ENCODE peak calls at places on chromosomes 11 and 22, in ten cellular contexts. One of them, this sample, is unnamed.

GRCh38 chr11:5204787-5205186 is 4.3 kb upstream of the OR51V1 start:
- DNase-seq in Peyer's patch: no peak
- DNase-seq in IMR-90: peak; percentile 90
- DNase-seq in esophagus muscularis mucosa: no peak
- DNase-seq in tibial nerve: no peak
- DNase-seq in sigmoid colon: no peak
- DNase-seq in esophagus squamous epithelium: no peak
- DNase-seq in right lobe of liver: no peak
- DNase-seq in body of pancreas: no peak
- DNase-seq in prostate gland: no peak
- DNase-seq in this sample: no peak

GRCh38 chr11:115352805-115353483 is 151.3 kb downstream of the CADM1 start:
- DNase-seq in Peyer's patch: no peak
- DNase-seq in IMR-90: peak; percentile 41
- DNase-seq in esophagus muscularis mucosa: no peak
- DNase-seq in tibial nerve: no peak
- DNase-seq in sigmoid colon: no peak
- DNase-seq in esophagus squamous epithelium: no peak
- DNase-seq in right lobe of liver: no peak
- DNase-seq in body of pancreas: no peak
- DNase-seq in prostate gland: no peak
- DNase-seq in this sample: no peak

GRCh38 chr11:57819272-57819979 is 57.8 kb downstream of the CTNND1 start:
- DNase-seq in Peyer's patch: no peak
- DNase-seq in IMR-90: no peak
- DNase-seq in esophagus muscularis mucosa: no peak
- DNase-seq in tibial nerve: no peak
- DNase-seq in sigmoid colon: no peak
- DNase-seq in esophagus squamous epithelium: no peak
- DNase-seq in right lobe of liver: no peak
- DNase-seq in body of pancreas: no peak
- DNase-seq in prostate gland: no peak
- DNase-seq in this sample: no peak

GRCh38 chr11:77560605-77561004 is 29.1 kb upstream of the AQP11 start:
- DNase-seq in Peyer's patch: no peak
- DNase-seq in IMR-90: peak; percentile 69
- DNase-seq in esophagus muscularis mucosa: no peak
- DNase-seq in tibial nerve: no peak
- DNase-seq in sigmoid colon: no peak
- DNase-seq in esophagus squamous epithelium: no peak
- DNase-seq in right lobe of liver: no peak
- DNase-seq in body of pancreas: no peak
- DNase-seq in prostate gland: no peak
- DNase-seq in this sample: no peak

GRCh38 chr11:31492320-31492913 is 17.0 kb downstream of the IMMP1L start:
- DNase-seq in Peyer's patch: no peak
- DNase-seq in IMR-90: peak; percentile 61
- DNase-seq in esophagus muscularis mucosa: no peak
- DNase-seq in tibial nerve: no peak
- DNase-seq in sigmoid colon: no peak
- DNase-seq in esophagus squamous epithelium: no peak
- DNase-seq in right lobe of liver: no peak
- DNase-seq in body of pancreas: no peak
- DNase-seq in prostate gland: no peak
- DNase-seq in this sample: no peak

GRCh38 chr11:57763568-57763967 is 2.0 kb downstream of the CTNND1 start:
- DNase-seq in Peyer's patch: no peak
- DNase-seq in IMR-90: peak; percentile 53
- DNase-seq in esophagus muscularis mucosa: no peak
- DNase-seq in tibial nerve: no peak
- DNase-seq in sigmoid colon: no peak
- DNase-seq in esophagus squamous epithelium: no peak
- DNase-seq in right lobe of liver: no peak
- DNase-seq in body of pancreas: no peak
- DNase-seq in prostate gland: peak; percentile 15
- DNase-seq in this sample: no peak

GRCh38 chr22:26589367-26589844 is 526 bp downstream of the TPST2 start:
- DNase-seq in Peyer's patch: peak; percentile 70
- DNase-seq in IMR-90: peak; percentile 12
- DNase-seq in esophagus muscularis mucosa: no peak
- DNase-seq in tibial nerve: no peak
- DNase-seq in sigmoid colon: no peak
- DNase-seq in esophagus squamous epithelium: no peak
- DNase-seq in right lobe of liver: peak; percentile 77
- DNase-seq in body of pancreas: peak; percentile 40
- DNase-seq in prostate gland: no peak
- DNase-seq in this sample: peak; percentile 31

GRCh38 chr11:10594407-10594806 is 25.9 kb upstream of the LYVE1 start:
- DNase-seq in Peyer's patch: no peak
- DNase-seq in IMR-90: no peak
- DNase-seq in esophagus muscularis mucosa: no peak
- DNase-seq in tibial nerve: no peak
- DNase-seq in sigmoid colon: no peak
- DNase-seq in esophagus squamous epithelium: no peak
- DNase-seq in right lobe of liver: no peak
- DNase-seq in body of pancreas: no peak
- DNase-seq in prostate gland: no peak
- DNase-seq in this sample: no peak

GRCh38 chr22:46935506-46936377 is 173.3 kb downstream of the TBC1D22A start:
- DNase-seq in Peyer's patch: peak; percentile 88
- DNase-seq in IMR-90: no peak
- DNase-seq in esophagus muscularis mucosa: no peak
- DNase-seq in tibial nerve: no peak
- DNase-seq in sigmoid colon: no peak
- DNase-seq in esophagus squamous epithelium: no peak
- DNase-seq in right lobe of liver: peak; percentile 71
- DNase-seq in body of pancreas: no peak
- DNase-seq in prostate gland: peak; percentile 19
- DNase-seq in this sample: no peak

GRCh38 chr11:118236170-118236569 is 11.4 kb upstream of the JAML start:
- DNase-seq in Peyer's patch: no peak
- DNase-seq in IMR-90: no peak
- DNase-seq in esophagus muscularis mucosa: no peak
- DNase-seq in tibial nerve: no peak
- DNase-seq in sigmoid colon: no peak
- DNase-seq in esophagus squamous epithelium: no peak
- DNase-seq in right lobe of liver: no peak
- DNase-seq in body of pancreas: no peak
- DNase-seq in prostate gland: no peak
- DNase-seq in this sample: no peak

GRCh38 chr11:61026121-61027031 is 54.9 kb downstream of the CD6 start:
- DNase-seq in Peyer's patch: peak; percentile 77
- DNase-seq in IMR-90: no peak
- DNase-seq in esophagus muscularis mucosa: no peak
- DNase-seq in tibial nerve: no peak
- DNase-seq in sigmoid colon: peak; percentile 56
- DNase-seq in esophagus squamous epithelium: no peak
- DNase-seq in right lobe of liver: no peak
- DNase-seq in body of pancreas: no peak
- DNase-seq in prostate gland: no peak
- DNase-seq in this sample: no peak

GRCh38 chr11:69342588-69343330 is 48.8 kb downstream of the MYEOV start:
- DNase-seq in Peyer's patch: no peak
- DNase-seq in IMR-90: no peak
- DNase-seq in esophagus muscularis mucosa: peak; percentile 89
- DNase-seq in tibial nerve: no peak
- DNase-seq in sigmoid colon: no peak
- DNase-seq in esophagus squamous epithelium: no peak
- DNase-seq in right lobe of liver: no peak
- DNase-seq in body of pancreas: no peak
- DNase-seq in prostate gland: no peak
- DNase-seq in this sample: no peak

GRCh38 chr22:38485783-38486182 is 17.9 kb downstream of the KDELR3 start:
- DNase-seq in Peyer's patch: no peak
- DNase-seq in IMR-90: no peak
- DNase-seq in esophagus muscularis mucosa: no peak
- DNase-seq in tibial nerve: no peak
- DNase-seq in sigmoid colon: no peak
- DNase-seq in esophagus squamous epithelium: no peak
- DNase-seq in right lobe of liver: peak; percentile 36
- DNase-seq in body of pancreas: no peak
- DNase-seq in prostate gland: peak; percentile 36
- DNase-seq in this sample: no peak
- H3K36me3 ChIP-seq in Peyer's patch: no peaks in the 10 kb centered on the region
- H3K36me3 ChIP-seq in IMR-90: peaks cover 73% of the 10 kb centered on the region
- H3K36me3 ChIP-seq in esophagus muscularis mucosa: peaks cover 100% of the 10 kb centered on the region
- H3K36me3 ChIP-seq in tibial nerve: peaks cover 3% of the 10 kb centered on the region
- H3K36me3 ChIP-seq in sigmoid colon: peaks cover 100% of the 10 kb centered on the region
- H3K36me3 ChIP-seq in esophagus squamous epithelium: peaks cover 100% of the 10 kb centered on the region
- H3K36me3 ChIP-seq in right lobe of liver: peaks cover 99% of the 10 kb centered on the region
- H3K36me3 ChIP-seq in body of pancreas: peaks cover 29% of the 10 kb centered on the region
- H3K36me3 ChIP-seq in prostate gland: peaks cover 35% of the 10 kb centered on the region
- H3K36me3 ChIP-seq in this sample: peaks cover 100% of the 10 kb centered on the region

GRCh38 chr22:49577168-49578060 is 250.3 kb downstream of the BRD1 start:
- DNase-seq in Peyer's patch: peak; percentile 28
- DNase-seq in IMR-90: no peak
- DNase-seq in esophagus muscularis mucosa: no peak
- DNase-seq in tibial nerve: no peak
- DNase-seq in sigmoid colon: peak; percentile 45
- DNase-seq in esophagus squamous epithelium: no peak
- DNase-seq in right lobe of liver: no peak
- DNase-seq in body of pancreas: no peak
- DNase-seq in prostate gland: no peak
- DNase-seq in this sample: no peak

GRCh38 chr22:49582171-49582570 is 245.5 kb downstream of the BRD1 start:
- DNase-seq in Peyer's patch: no peak
- DNase-seq in IMR-90: no peak
- DNase-seq in esophagus muscularis mucosa: no peak
- DNase-seq in tibial nerve: no peak
- DNase-seq in sigmoid colon: no peak
- DNase-seq in esophagus squamous epithelium: no peak
- DNase-seq in right lobe of liver: no peak
- DNase-seq in body of pancreas: no peak
- DNase-seq in prostate gland: no peak
- DNase-seq in this sample: no peak

GRCh38 chr22:49582671-49583070 is 245.0 kb downstream of the BRD1 start:
- DNase-seq in Peyer's patch: no peak
- DNase-seq in IMR-90: no peak
- DNase-seq in esophagus muscularis mucosa: no peak
- DNase-seq in tibial nerve: no peak
- DNase-seq in sigmoid colon: no peak
- DNase-seq in esophagus squamous epithelium: no peak
- DNase-seq in right lobe of liver: no peak
- DNase-seq in body of pancreas: no peak
- DNase-seq in prostate gland: no peak
- DNase-seq in this sample: no peak

GRCh38 chr22:49583341-49583740 is 244.3 kb downstream of the BRD1 start:
- DNase-seq in Peyer's patch: no peak
- DNase-seq in IMR-90: no peak
- DNase-seq in esophagus muscularis mucosa: no peak
- DNase-seq in tibial nerve: no peak
- DNase-seq in sigmoid colon: no peak
- DNase-seq in esophagus squamous epithelium: no peak
- DNase-seq in right lobe of liver: no peak
- DNase-seq in body of pancreas: no peak
- DNase-seq in prostate gland: no peak
- DNase-seq in this sample: no peak

GRCh38 chr22:49580024-49580423 is 247.6 kb downstream of the BRD1 start:
- DNase-seq in Peyer's patch: no peak
- DNase-seq in IMR-90: no peak
- DNase-seq in esophagus muscularis mucosa: no peak
- DNase-seq in tibial nerve: no peak
- DNase-seq in sigmoid colon: no peak
- DNase-seq in esophagus squamous epithelium: no peak
- DNase-seq in right lobe of liver: no peak
- DNase-seq in body of pancreas: no peak
- DNase-seq in prostate gland: no peak
- DNase-seq in this sample: no peak
- H3K9me3 ChIP-seq in Peyer's patch: no peaks in the 10 kb centered on the region
- H3K9me3 ChIP-seq in IMR-90: peaks cover 50% of the 10 kb centered on the region
- H3K9me3 ChIP-seq in esophagus muscularis mucosa: peaks cover 4% of the 10 kb centered on the region
- H3K9me3 ChIP-seq in tibial nerve: no peaks in the 10 kb centered on the region
- H3K9me3 ChIP-seq in sigmoid colon: peaks cover 4% of the 10 kb centered on the region
- H3K9me3 ChIP-seq in esophagus squamous epithelium: peaks cover 7% of the 10 kb centered on the region
- H3K9me3 ChIP-seq in right lobe of liver: no peaks in the 10 kb centered on the region
- H3K9me3 ChIP-seq in body of pancreas: no peaks in the 10 kb centered on the region
- H3K9me3 ChIP-seq in prostate gland: no peaks in the 10 kb centered on the region
- H3K9me3 ChIP-seq in this sample: peaks cover 3% of the 10 kb centered on the region

DNA sequence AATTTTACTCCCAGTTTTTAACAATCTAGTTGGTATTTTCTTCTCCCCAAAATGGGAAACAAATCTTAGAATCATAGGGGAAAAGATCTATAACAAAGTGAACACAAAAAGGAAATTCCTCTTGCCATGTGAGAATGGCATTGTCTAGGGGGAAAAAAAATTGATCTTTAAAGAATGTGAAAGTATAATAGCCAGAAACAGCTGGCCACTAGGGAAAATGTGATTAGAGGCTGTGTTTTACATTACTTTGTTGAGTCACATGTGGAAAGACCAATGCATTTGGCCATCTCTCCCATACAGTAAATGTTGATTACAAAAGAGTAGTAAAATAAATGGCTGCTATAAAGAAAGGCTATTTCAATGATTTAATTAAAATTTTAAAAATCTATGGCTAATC is 30.7 kb downstream of the CHEK2 start:
- DNase-seq in Peyer's patch: no peak
- DNase-seq in IMR-90: peak; percentile 43
- DNase-seq in esophagus muscularis mucosa: no peak
- DNase-seq in tibial nerve: no peak
- DNase-seq in sigmoid colon: no peak
- DNase-seq in esophagus squamous epithelium: no peak
- DNase-seq in right lobe of liver: no peak
- DNase-seq in body of pancreas: no peak
- DNase-seq in prostate gland: no peak
- DNase-seq in this sample: no peak
- TF ChIP-seq POLR2A in Peyer's patch: no peak
- TF ChIP-seq POLR2A in IMR-90: no peak
- TF ChIP-seq POLR2A in esophagus muscularis mucosa: no peak
- TF ChIP-seq POLR2A in tibial nerve: no peak
- TF ChIP-seq POLR2A in sigmoid colon: no peak
- TF ChIP-seq POLR2A in esophagus squamous epithelium: no peak
- TF ChIP-seq POLR2A in right lobe of liver: no peak
- TF ChIP-seq POLR2A in body of pancreas: no peak
- TF ChIP-seq POLR2A in prostate gland: no peak
- TF ChIP-seq POLR2A in this sample: no peak

DNA sequence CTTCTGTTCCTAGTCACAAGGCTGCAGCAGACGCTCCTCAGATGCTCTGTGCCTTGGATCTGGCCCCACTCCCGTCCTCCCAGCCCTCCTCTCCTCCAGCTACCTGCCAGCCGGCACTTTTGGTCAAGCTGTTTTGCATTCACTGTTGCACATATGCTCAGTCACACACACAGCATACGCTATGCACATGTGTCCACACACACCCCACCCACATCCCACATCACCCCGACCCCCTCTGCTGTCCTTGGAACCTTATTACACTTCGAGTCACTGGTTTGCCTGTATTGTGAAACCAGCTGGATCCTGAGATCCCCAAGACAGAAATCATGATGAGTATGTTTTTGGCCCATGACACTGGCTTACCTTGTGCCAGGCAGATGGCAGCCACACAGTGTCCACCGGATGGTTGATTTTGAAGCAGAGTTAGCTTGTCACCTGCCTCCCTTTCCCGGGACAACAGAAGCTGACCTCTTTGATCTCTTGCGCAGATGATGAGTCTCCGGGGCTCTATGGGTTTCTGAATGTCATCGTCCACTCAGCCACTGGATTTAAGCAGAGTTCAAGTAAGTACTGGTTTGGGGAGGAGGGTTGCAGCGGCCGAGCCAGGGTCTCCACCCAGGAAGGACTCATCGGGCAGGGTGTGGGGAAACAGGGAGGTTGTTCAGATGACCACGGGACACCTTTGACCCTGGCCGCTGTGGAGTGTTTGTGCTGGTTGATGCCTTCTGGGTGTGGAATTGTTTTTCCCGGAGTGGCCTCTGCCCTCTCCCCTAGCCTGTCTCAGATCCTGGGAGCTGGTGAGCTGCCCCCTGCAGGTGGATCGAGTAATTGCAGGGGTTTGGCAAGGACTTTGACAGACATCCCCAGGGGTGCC is 109.8 kb downstream of the BCR start:
- DNase-seq in Peyer's patch: peak; percentile 79
- DNase-seq in IMR-90: peak; percentile 62
- DNase-seq in esophagus muscularis mucosa: no peak
- DNase-seq in tibial nerve: peak; percentile 70
- DNase-seq in sigmoid colon: peak; percentile 75
- DNase-seq in esophagus squamous epithelium: no peak
- DNase-seq in right lobe of liver: peak; percentile 70
- DNase-seq in body of pancreas: peak; percentile 63
- DNase-seq in prostate gland: no peak
- DNase-seq in this sample: no peak
- H3K36me3 ChIP-seq in Peyer's patch: no peaks in the 10 kb centered on the region
- H3K36me3 ChIP-seq in IMR-90: peaks cover 46% of the 10 kb centered on the region
- H3K36me3 ChIP-seq in esophagus muscularis mucosa: peaks cover 100% of the 10 kb centered on the region
- H3K36me3 ChIP-seq in tibial nerve: peaks cover 2% of the 10 kb centered on the region
- H3K36me3 ChIP-seq in sigmoid colon: peaks cover 78% of the 10 kb centered on the region
- H3K36me3 ChIP-seq in esophagus squamous epithelium: peaks cover 100% of the 10 kb centered on the region
- H3K36me3 ChIP-seq in right lobe of liver: peaks cover 40% of the 10 kb centered on the region
- H3K36me3 ChIP-seq in body of pancreas: no peaks in the 10 kb centered on the region
- H3K36me3 ChIP-seq in prostate gland: no peaks in the 10 kb centered on the region
- H3K36me3 ChIP-seq in this sample: peaks cover 87% of the 10 kb centered on the region